ENCODE peak calls at places on chromosome 6, in six cellular contexts. One of them, this sample, is unnamed.

GRCh38 chr6:33144373-33144772 is 47.9 kb downstream of the COL11A2 start:
- DNase-seq in mesenchymal stem cell: peak; percentile 18
- DNase-seq in neuronal stem cell: no peak
- DNase-seq in H1: no peak
- DNase-seq in IMR-90: no peak
- DNase-seq in trophoblast cell: no peak
- DNase-seq in this sample: no peak

GRCh38 chr6:61809004-61809595 is 476.9 kb downstream of the KHDRBS2 start:
- DNase-seq in H1: no peak
- DNase-seq in neuronal stem cell: peak; percentile 17
- DNase-seq in trophoblast cell: no peak
- DNase-seq in IMR-90: no peak
- DNase-seq in mesenchymal stem cell: peak; percentile 44
- DNase-seq in this sample: no peak

GRCh38 chr6:36095497-36096391 is 34.6 kb upstream of the MAPK13 start:
- DNase-seq in mesenchymal stem cell: no peak
- DNase-seq in trophoblast cell: no peak
- DNase-seq in H1: no peak
- DNase-seq in IMR-90: no peak
- DNase-seq in neuronal stem cell: no peak
- DNase-seq in this sample: no peak

GRCh38 chr6:148530394-148530923 is 187.8 kb downstream of the SASH1 start:
- DNase-seq in IMR-90: peak; percentile 98
- DNase-seq in trophoblast cell: no peak
- DNase-seq in H1: no peak
- DNase-seq in neuronal stem cell: no peak
- DNase-seq in mesenchymal stem cell: peak; percentile 87
- DNase-seq in this sample: peak; percentile 47

GRCh38 chr6:46476301-46476700 is 14.9 kb downstream of the RCAN2 start:
- DNase-seq in trophoblast cell: no peak
- DNase-seq in mesenchymal stem cell: no peak
- DNase-seq in neuronal stem cell: no peak
- DNase-seq in H1: no peak
- DNase-seq in IMR-90: no peak
- DNase-seq in this sample: no peak

GRCh38 chr6:134317471-134318131 is at the start of gene SGK1:
- DNase-seq in IMR-90: peak; percentile 49
- DNase-seq in neuronal stem cell: peak; percentile 30
- DNase-seq in mesenchymal stem cell: peak; percentile 48
- DNase-seq in trophoblast cell: no peak
- DNase-seq in H1: no peak
- DNase-seq in this sample: peak; percentile 65

GRCh38 chr6:42030585-42031506 is 19.5 kb upstream of the TAF8 start:
- DNase-seq in trophoblast cell: no peak
- DNase-seq in mesenchymal stem cell: peak; percentile 68
- DNase-seq in IMR-90: no peak
- DNase-seq in neuronal stem cell: no peak
- DNase-seq in H1: no peak
- DNase-seq in this sample: no peak

GRCh38 chr6:31546339-31546961 is at the start of gene ATP6V1G2:
- DNase-seq in neuronal stem cell: peak; percentile 91
- DNase-seq in mesenchymal stem cell: peak; percentile 92
- DNase-seq in IMR-90: peak; percentile 93
- DNase-seq in trophoblast cell: peak; percentile 96
- DNase-seq in H1: peak; percentile 96
- DNase-seq in this sample: peak; percentile 99

GRCh38 chr6:138088307-138088744 is 18.9 kb downstream of the PERP start:
- DNase-seq in trophoblast cell: peak; percentile 81
- DNase-seq in H1: no peak
- DNase-seq in neuronal stem cell: no peak
- DNase-seq in IMR-90: peak; percentile 97
- DNase-seq in mesenchymal stem cell: peak; percentile 91
- DNase-seq in this sample: no peak

GRCh38 chr6:123659960-123660748 is 23.4 kb upstream of the TRDN start:
- DNase-seq in trophoblast cell: no peak
- DNase-seq in mesenchymal stem cell: no peak
- DNase-seq in IMR-90: no peak
- DNase-seq in H1: no peak
- DNase-seq in neuronal stem cell: no peak
- DNase-seq in this sample: no peak

GRCh38 chr6:2848851-2849250 is 7.2 kb upstream of the SERPINB1 start:
- DNase-seq in H1: no peak
- DNase-seq in trophoblast cell: peak; percentile 79
- DNase-seq in IMR-90: no peak
- DNase-seq in mesenchymal stem cell: no peak
- DNase-seq in neuronal stem cell: no peak
- DNase-seq in this sample: peak; percentile 86

GRCh38 chr6:22147983-22148797 is 148.6 kb downstream of the PRL start:
- DNase-seq in H1: no peak
- DNase-seq in neuronal stem cell: no peak
- DNase-seq in trophoblast cell: no peak
- DNase-seq in mesenchymal stem cell: peak; percentile 71
- DNase-seq in IMR-90: peak; percentile 92
- DNase-seq in this sample: no peak

GRCh38 chr6:154228521-154228905 is 128.1 kb downstream of the IPCEF1 start:
- DNase-seq in IMR-90: no peak
- DNase-seq in H1: no peak
- DNase-seq in neuronal stem cell: no peak
- DNase-seq in trophoblast cell: peak; percentile 57
- DNase-seq in mesenchymal stem cell: no peak
- DNase-seq in this sample: no peak

GRCh38 chr6:158232445-158233213 is 64.5 kb downstream of the GTF2H5 start:
- DNase-seq in neuronal stem cell: peak; percentile 40
- DNase-seq in IMR-90: peak; percentile 63
- DNase-seq in H1: no peak
- DNase-seq in mesenchymal stem cell: peak; percentile 76
- DNase-seq in trophoblast cell: peak; percentile 90
- DNase-seq in this sample: peak; percentile 57

GRCh38 chr6:5481024-5481423 is 219.7 kb downstream of the FARS2 start:
- DNase-seq in trophoblast cell: no peak
- DNase-seq in neuronal stem cell: no peak
- DNase-seq in IMR-90: no peak
- DNase-seq in H1: no peak
- DNase-seq in mesenchymal stem cell: no peak
- DNase-seq in this sample: no peak

GRCh38 chr6:69622230-69622629 is 174.6 kb downstream of the LMBRD1 start:
- DNase-seq in IMR-90: no peak
- DNase-seq in trophoblast cell: no peak
- DNase-seq in mesenchymal stem cell: no peak
- DNase-seq in neuronal stem cell: no peak
- DNase-seq in H1: no peak
- DNase-seq in this sample: no peak

GRCh38 chr6:170210026-170210390 is 80.9 kb downstream of the DLL1 start:
- DNase-seq in trophoblast cell: no peak
- DNase-seq in mesenchymal stem cell: no peak
- DNase-seq in neuronal stem cell: no peak
- DNase-seq in IMR-90: no peak
- DNase-seq in H1: no peak
- DNase-seq in this sample: no peak

GRCh38 chr6:21134401-21134800 is 459.1 kb upstream of the SOX4 start:
- DNase-seq in H1: no peak
- DNase-seq in neuronal stem cell: no peak
- DNase-seq in IMR-90: no peak
- DNase-seq in mesenchymal stem cell: no peak
- DNase-seq in trophoblast cell: no peak
- DNase-seq in this sample: no peak

GRCh38 chr6:154705471-154706113 is 27.6 kb upstream of the SCAF8 start:
- DNase-seq in mesenchymal stem cell: no peak
- DNase-seq in IMR-90: no peak
- DNase-seq in trophoblast cell: peak; percentile 67
- DNase-seq in H1: no peak
- DNase-seq in neuronal stem cell: no peak
- DNase-seq in this sample: no peak

GRCh38 chr6:83594936-83595335 is 82.6 kb downstream of the PRSS35 start:
- DNase-seq in H1: no peak
- DNase-seq in IMR-90: peak; percentile 46
- DNase-seq in mesenchymal stem cell: no peak
- DNase-seq in neuronal stem cell: no peak
- DNase-seq in trophoblast cell: no peak
- DNase-seq in this sample: no peak

GRCh38 chr6:29294499-29294914 is 7.0 kb upstream of the OR14J1 start:
- DNase-seq in trophoblast cell: no peak
- DNase-seq in neuronal stem cell: no peak
- DNase-seq in H1: no peak
- DNase-seq in IMR-90: no peak
- DNase-seq in mesenchymal stem cell: peak; percentile 28
- DNase-seq in this sample: no peak

GRCh38 chr6:107786179-107786578 is 37.9 kb downstream of the SCML4 start:
- DNase-seq in H1: no peak
- DNase-seq in trophoblast cell: no peak
- DNase-seq in IMR-90: no peak
- DNase-seq in mesenchymal stem cell: no peak
- DNase-seq in neuronal stem cell: no peak
- DNase-seq in this sample: no peak

GRCh38 chr6:72811971-72812421 is 190.1 kb downstream of the KCNQ5 start:
- DNase-seq in neuronal stem cell: no peak
- DNase-seq in trophoblast cell: peak; percentile 28
- DNase-seq in mesenchymal stem cell: peak; percentile 84
- DNase-seq in H1: no peak
- DNase-seq in IMR-90: peak; percentile 50
- DNase-seq in this sample: peak; percentile 56

DNA sequence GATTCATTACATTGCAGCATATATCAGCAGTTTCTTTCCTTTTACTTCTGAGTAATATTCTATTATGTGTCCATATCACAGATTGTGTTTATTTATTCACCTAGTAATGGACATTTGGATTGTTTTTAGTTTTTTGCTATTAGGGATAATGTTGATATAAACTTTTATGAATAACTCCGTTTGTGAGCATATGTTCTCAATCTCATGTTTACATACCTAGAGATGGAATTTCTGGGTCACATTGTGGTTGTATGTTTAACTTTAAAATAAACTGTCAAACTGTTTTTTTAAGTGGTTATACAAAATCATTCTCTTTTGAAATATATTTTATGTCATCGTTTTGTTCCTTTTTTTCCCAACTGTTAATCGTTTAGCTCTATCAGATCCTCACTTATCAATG is 311.6 kb downstream of the MMUT start:
- DNase-seq in mesenchymal stem cell: no peak
- DNase-seq in trophoblast cell: no peak
- DNase-seq in neuronal stem cell: no peak
- DNase-seq in IMR-90: peak; percentile 9
- DNase-seq in H1: no peak
- DNase-seq in this sample: no peak
- H3K4ac ChIP-seq in mesenchymal stem cell: no peak overlapping the region
- H3K4ac ChIP-seq in trophoblast cell: no peak overlapping the region
- H3K4ac ChIP-seq in neuronal stem cell: no peak overlapping the region
- H3K4ac ChIP-seq in IMR-90: no peak overlapping the region
- H3K4ac ChIP-seq in H1: no peak overlapping the region
- H3K4ac ChIP-seq in this sample: no peak overlapping the region

GRCh38 chr6:167493310-167493709 is 168.4 kb downstream of the TTLL2 start:
- DNase-seq in mesenchymal stem cell: no peak
- DNase-seq in trophoblast cell: no peak
- DNase-seq in neuronal stem cell: no peak
- DNase-seq in IMR-90: no peak
- DNase-seq in H1: no peak
- DNase-seq in this sample: no peak

GRCh38 chr6:167493961-167494697 is 169.2 kb downstream of the TTLL2 start:
- DNase-seq in H1: no peak
- DNase-seq in mesenchymal stem cell: no peak
- DNase-seq in neuronal stem cell: no peak
- DNase-seq in IMR-90: no peak
- DNase-seq in trophoblast cell: no peak
- DNase-seq in this sample: no peak

GRCh38 chr6:167495506-167496391 is 170.9 kb downstream of the TTLL2 start:
- DNase-seq in mesenchymal stem cell: no peak
- DNase-seq in H1: no peak
- DNase-seq in IMR-90: no peak
- DNase-seq in neuronal stem cell: no peak
- DNase-seq in trophoblast cell: no peak
- DNase-seq in this sample: no peak

GRCh38 chr6:167496707-167497106 is 171.8 kb downstream of the TTLL2 start:
- DNase-seq in trophoblast cell: no peak
- DNase-seq in IMR-90: no peak
- DNase-seq in neuronal stem cell: no peak
- DNase-seq in mesenchymal stem cell: no peak
- DNase-seq in H1: no peak
- DNase-seq in this sample: no peak

GRCh38 chr6:167494698-167495435 is 170.0 kb downstream of the TTLL2 start:
- DNase-seq in trophoblast cell: no peak
- DNase-seq in H1: no peak
- DNase-seq in IMR-90: no peak
- DNase-seq in neuronal stem cell: no peak
- DNase-seq in mesenchymal stem cell: no peak
- DNase-seq in this sample: no peak
- H3K14ac ChIP-seq in trophoblast cell: no peak overlapping the region
- H3K14ac ChIP-seq in H1: no peak overlapping the region
- H3K14ac ChIP-seq in IMR-90: no peak overlapping the region
- H3K14ac ChIP-seq in neuronal stem cell: no peak overlapping the region
- H3K14ac ChIP-seq in mesenchymal stem cell: no peak overlapping the region
- H3K14ac ChIP-seq in this sample: no peak overlapping the region

DNA sequence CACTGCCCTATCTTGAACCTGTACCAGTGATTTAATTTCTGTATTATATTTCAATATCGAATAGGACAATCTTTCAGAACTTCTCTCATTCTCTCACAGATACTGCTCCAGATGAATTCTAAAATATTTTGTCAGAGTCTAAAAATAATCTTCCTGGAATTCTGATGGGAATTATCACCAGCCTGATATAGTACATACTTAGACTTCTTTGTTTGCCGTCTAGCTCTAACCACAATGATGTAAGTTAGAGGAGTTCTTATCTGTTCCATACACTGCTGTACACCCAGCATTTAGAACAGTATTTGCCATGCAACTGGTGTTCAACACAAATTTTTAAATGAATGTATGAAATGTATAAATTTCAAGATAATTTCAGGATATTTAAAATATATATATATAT is 1.3 kb upstream of the HUS1B start:
- DNase-seq in IMR-90: peak; percentile 88
- DNase-seq in trophoblast cell: no peak
- DNase-seq in H1: no peak
- DNase-seq in neuronal stem cell: no peak
- DNase-seq in mesenchymal stem cell: peak; percentile 83
- DNase-seq in this sample: no peak
- H3K4ac ChIP-seq in IMR-90: no peak overlapping the region
- H3K4ac ChIP-seq in trophoblast cell: no peak overlapping the region
- H3K4ac ChIP-seq in H1: no peak overlapping the region
- H3K4ac ChIP-seq in neuronal stem cell: no peak overlapping the region
- H3K4ac ChIP-seq in mesenchymal stem cell: no peak overlapping the region
- H3K4ac ChIP-seq in this sample: no peak overlapping the region

GRCh38 chr6:150253489-150253888 is 110.6 kb downstream of the PPP1R14C start:
- DNase-seq in mesenchymal stem cell: no peak
- DNase-seq in neuronal stem cell: no peak
- DNase-seq in IMR-90: no peak
- DNase-seq in H1: no peak
- DNase-seq in trophoblast cell: no peak
- DNase-seq in this sample: no peak
- H3K14ac ChIP-seq in mesenchymal stem cell: no peak overlapping the region
- H3K14ac ChIP-seq in neuronal stem cell: no peak overlapping the region
- H3K14ac ChIP-seq in IMR-90: no peak overlapping the region
- H3K14ac ChIP-seq in H1: no peak overlapping the region
- H3K14ac ChIP-seq in trophoblast cell: no peak overlapping the region
- H3K14ac ChIP-seq in this sample: no peak overlapping the region